ENCODE peak calls at places on chromosome 9, in seven cellular contexts. B, R, L, P, Z, J and Y are unnamed samples.

GRCh38 chr9:129138144-129138462 is 26.9 kb downstream of the PTPA start:
- DNase-seq in Z (no peak), B (no peak), L (no peak), R (no peak), J (no peak), P (no peak), Y (no peak)

GRCh38 chr9:93996863-93997262 is 41.7 kb upstream of the BARX1 start:
- DNase-seq in R (no peak), L (peak), B (peak), P (no peak), J (no peak), Z (no peak), Y (no peak)

GRCh38 chr9:120463765-120464164 is 116.2 kb downstream of the CDK5RAP2 start:
- DNase-seq in R (no peak), J (no peak), Z (no peak), B (no peak), L (no peak), P (no peak), Y (no peak)

GRCh38 chr9:133403766-133404439 is 13.9 kb downstream of the REXO4 start:
- DNase-seq in B (peak), L (peak), R (peak), Z (peak), P (no peak), J (no peak), Y (peak)

GRCh38 chr9:133944746-133945135 is 47.4 kb downstream of the VAV2 start:
- DNase-seq in P (no peak), J (peak), B (peak), R (peak), L (no peak), Z (no peak), Y (no peak)

GRCh38 chr9:94511943-94512265 is 43.0 kb upstream of the PCAT7 start:
- DNase-seq in L (no peak), P (no peak), J (no peak), Z (no peak), R (no peak), B (no peak), Y (no peak)

GRCh38 chr9:86734762-86735161 is 212.5 kb downstream of the GAS1 start:
- DNase-seq in J (peak), L (no peak), P (no peak), R (no peak), B (peak), Z (no peak), Y (no peak)

GRCh38 chr9:106333487-106333886 is 529.5 kb upstream of the ZNF462 start:
- DNase-seq in L (no peak), R (no peak), P (no peak), J (no peak), Z (no peak), B (peak), Y (no peak)

GRCh38 chr9:78786794-78787193 is 489.9 kb downstream of the PSAT1 start:
- DNase-seq in B (peak), L (no peak), P (no peak), Z (no peak), R (peak), J (no peak), Y (no peak)

GRCh38 chr9:121026260-121026691 is 23.8 kb downstream of the C5 start:
- DNase-seq in B (peak), Z (no peak), P (no peak), L (no peak), J (no peak), R (no peak), Y (no peak)

GRCh38 chr9:37425298-37425752 is 2.8 kb downstream of the GRHPR start:
- DNase-seq in P (no peak), Z (no peak), R (no peak), B (no peak), L (no peak), J (no peak), Y (no peak)

GRCh38 chr9:15423328-15423985 is 781 bp downstream of the SNAPC3 start:
- DNase-seq in R (peak), Z (no peak), B (peak), J (no peak), P (no peak), L (peak), Y (no peak)

DNA sequence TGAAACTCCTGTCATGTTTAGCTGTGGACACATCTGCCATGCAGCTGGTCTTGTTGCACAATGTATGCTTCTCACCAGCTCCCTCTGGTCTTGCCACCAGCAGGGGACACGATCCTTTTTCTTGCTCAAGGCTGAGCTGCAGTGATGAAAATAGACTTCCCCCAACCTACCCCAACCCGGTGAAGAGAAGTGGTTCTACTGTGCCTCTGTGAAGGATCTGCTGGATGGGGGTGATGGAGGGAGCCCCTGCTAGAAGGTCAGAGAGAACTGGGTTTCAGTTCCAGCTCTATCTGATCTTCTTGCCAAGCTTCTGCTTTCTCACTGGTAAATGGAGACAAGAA is 185.3 kb upstream of the KLF4 start:
- DNase-seq in B (no peak), P (no peak), Z (no peak), L (no peak), J (no peak), R (no peak), Y (no peak)
- TF ChIP-seq CTCF in B (no peak), P (no peak), Z (no peak), L (no peak), J (no peak), R (no peak), Y (no peak)

DNA sequence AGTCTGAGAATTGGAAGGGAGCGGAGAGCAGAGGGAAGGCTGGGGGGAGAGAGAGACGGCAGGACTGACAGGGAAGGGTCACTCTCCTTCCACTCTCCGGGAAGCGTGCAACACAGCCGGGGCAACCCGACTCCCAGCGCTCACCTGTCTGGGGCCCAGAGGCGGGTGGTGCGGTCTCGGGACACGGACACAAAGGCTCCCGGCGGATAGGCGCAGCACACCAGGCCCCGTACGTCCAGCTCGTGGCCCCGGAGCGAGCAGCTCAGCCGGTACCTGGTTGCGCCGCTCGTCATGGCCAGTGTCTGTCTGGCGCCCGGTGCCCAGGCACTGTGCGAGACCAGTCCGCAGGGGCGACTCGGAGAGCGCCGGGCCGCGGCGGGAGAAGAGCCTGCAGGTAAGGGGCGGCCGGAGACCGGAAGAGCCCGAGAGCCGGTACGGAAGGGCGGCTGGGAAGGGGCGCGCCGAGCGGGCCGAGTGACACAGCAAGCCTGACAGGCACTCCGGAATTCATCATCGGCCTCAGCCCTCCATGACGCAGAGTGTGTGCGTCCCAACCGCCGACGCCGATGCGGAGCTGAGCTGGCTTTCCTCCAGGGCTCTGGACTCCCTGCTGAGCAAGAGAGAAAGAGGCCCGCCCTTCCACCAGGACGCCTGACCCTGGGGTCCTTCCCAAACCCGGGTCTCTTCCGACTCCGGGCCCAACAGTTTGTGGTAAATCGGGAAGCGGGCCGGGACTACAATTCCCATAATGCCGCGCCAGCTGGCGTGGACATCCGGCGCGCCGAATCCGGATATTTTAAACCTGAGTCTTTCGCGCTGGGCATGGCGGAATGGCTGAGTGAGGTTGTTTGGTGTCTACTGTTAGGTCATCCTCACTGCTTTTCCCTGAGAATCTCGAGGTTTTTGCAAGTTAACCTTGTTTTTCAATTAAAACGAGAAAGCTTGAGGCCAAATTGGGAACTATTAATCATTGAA is at the start of gene PLAA:
- DNase-seq in Z (peak), B (peak), L (peak), R (peak), J (peak), P (peak), Y (peak)
- TF ChIP-seq CTCF in Z (peak), B (no peak), L (no peak), R (no peak), J (no peak), P (no peak), Y (no peak)

DNA sequence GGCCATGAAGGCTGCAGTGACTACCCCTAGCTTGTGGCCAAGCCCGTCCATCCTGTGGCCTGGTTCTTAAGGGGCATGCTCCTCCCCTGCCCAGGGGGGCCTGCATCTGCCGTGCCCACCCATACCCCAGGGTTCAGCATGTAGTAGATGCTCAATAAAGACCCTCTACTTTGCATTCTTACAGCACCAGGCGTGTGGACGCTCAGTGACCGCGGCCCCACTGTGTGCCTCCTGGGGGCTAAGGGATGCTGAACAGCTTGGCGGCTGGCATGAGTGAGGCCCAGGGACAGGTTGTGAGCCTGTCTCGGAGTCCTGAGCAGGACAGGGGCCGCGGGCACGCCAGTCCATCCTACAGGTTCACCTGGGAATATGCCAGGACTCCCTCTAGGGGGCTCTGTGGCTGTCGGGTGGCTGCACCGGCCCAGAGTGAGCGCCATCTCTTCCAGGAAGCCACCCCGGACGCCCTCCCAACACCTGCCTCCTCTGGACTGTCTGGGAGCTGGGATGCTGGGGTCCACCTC is 9.1 kb downstream of the NOTCH1 start:
- DNase-seq in Z (no peak), B (no peak), L (no peak), J (no peak), P (no peak), R (no peak), Y (no peak)
- TF ChIP-seq CTCF in Z (no peak), B (peak), L (peak), J (peak), P (no peak), R (no peak), Y (no peak)

DNA sequence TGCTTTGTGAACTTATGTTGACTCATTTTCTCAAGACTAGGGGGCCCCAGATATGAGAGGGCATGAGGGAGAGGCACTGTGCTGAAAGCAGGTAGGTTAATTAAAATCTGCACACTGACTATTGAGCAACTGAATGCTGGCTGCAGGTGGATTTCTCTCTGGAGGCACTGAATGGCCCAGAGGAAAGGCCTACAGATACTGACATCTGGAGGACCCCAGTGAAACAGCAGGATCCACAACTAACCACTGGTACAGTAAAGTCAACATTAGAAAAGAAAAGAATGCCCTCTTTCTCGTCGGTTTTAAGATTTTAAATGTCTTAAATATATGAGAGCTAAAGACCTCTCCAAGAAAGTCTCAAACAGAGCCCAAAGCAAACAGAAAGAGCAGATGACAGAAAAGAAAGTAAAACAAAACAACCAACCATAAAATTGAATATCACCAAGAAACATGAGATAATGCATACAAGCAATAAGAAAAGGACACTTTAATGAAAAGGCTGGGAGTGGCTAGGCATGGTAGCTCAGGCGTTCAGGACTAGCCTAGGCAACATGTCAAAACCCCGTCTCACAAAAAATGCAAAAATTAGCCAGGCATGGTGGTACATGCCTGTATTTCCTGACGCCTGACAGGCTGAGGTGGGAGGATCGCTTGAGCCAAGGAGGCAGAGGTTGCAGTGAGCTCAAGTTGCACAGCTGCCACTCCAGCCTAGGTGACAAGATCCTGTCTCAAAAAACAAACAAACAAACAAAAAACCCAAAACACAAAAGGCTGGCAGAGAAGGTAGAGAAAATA is 43.3 kb downstream of the PUM3 start:
- DNase-seq in P (peak), B (no peak), R (no peak), J (no peak), Z (no peak), L (no peak), Y (no peak)
- TF ChIP-seq CTCF in P (no peak), B (peak), R (no peak), J (peak), Z (peak), L (peak), Y (no peak)

GRCh38 chr9:124221685-124222084 is 36.1 kb upstream of the NEK6 start:
- DNase-seq in P (no peak), J (no peak), R (no peak), Z (no peak), B (no peak), L (no peak), Y (no peak)
- TF ChIP-seq CTCF in P (no peak), J (no peak), R (no peak), Z (no peak), B (no peak), L (no peak), Y (no peak)